ENCODE peak calls at places on chromosomes 12 and 14, in eight cellular contexts. One of them, this sample, is unnamed. For H3K9me3, the result is how much of the 10 kb centered on the place peaks cover.

GRCh38 chr14:101076451-101077220 is 173.1 kb upstream of the RTL1 start:
- DNase-seq in CD4-positive, alpha-beta T cell: no peak
- DNase-seq in A549: no peak
- DNase-seq in neural progenitor cell: no peak
- DNase-seq in CD8-positive, alpha-beta memory T cell: no peak
- DNase-seq in tibial artery: no peak
- DNase-seq in CD4-positive, alpha-beta memory T cell: no peak
- DNase-seq in right atrium auricular region: peak
- DNase-seq in this sample: no peak

GRCh38 chr12:63276537-63277365 is 125.8 kb upstream of the AVPR1A start:
- DNase-seq in neural progenitor cell: peak
- DNase-seq in A549: no peak
- DNase-seq in tibial artery: no peak
- DNase-seq in CD4-positive, alpha-beta memory T cell: no peak
- DNase-seq in CD8-positive, alpha-beta memory T cell: no peak
- DNase-seq in CD4-positive, alpha-beta T cell: no peak
- DNase-seq in right atrium auricular region: no peak
- DNase-seq in this sample: no peak

GRCh38 chr12:3453947-3454675 is 36.9 kb upstream of the PRMT8 start:
- DNase-seq in right atrium auricular region: no peak
- DNase-seq in CD4-positive, alpha-beta T cell: no peak
- DNase-seq in CD4-positive, alpha-beta memory T cell: no peak
- DNase-seq in tibial artery: peak
- DNase-seq in A549: peak
- DNase-seq in neural progenitor cell: peak
- DNase-seq in CD8-positive, alpha-beta memory T cell: no peak
- DNase-seq in this sample: no peak

GRCh38 chr14:64673748-64674147 is 30.5 kb upstream of the PLEKHG3 start:
- DNase-seq in A549: no peak
- DNase-seq in CD4-positive, alpha-beta T cell: peak
- DNase-seq in right atrium auricular region: no peak
- DNase-seq in CD8-positive, alpha-beta memory T cell: peak
- DNase-seq in neural progenitor cell: no peak
- DNase-seq in CD4-positive, alpha-beta memory T cell: peak
- DNase-seq in tibial artery: no peak
- DNase-seq in this sample: peak

GRCh38 chr12:58067610-58068387 is 126.4 kb downstream of the ATP23 start:
- DNase-seq in CD8-positive, alpha-beta memory T cell: no peak
- DNase-seq in tibial artery: no peak
- DNase-seq in neural progenitor cell: no peak
- DNase-seq in A549: no peak
- DNase-seq in right atrium auricular region: no peak
- DNase-seq in CD4-positive, alpha-beta memory T cell: no peak
- DNase-seq in CD4-positive, alpha-beta T cell: no peak
- DNase-seq in this sample: no peak

GRCh38 chr12:64796205-64796845 is 28.1 kb upstream of the TBC1D30 start:
- DNase-seq in neural progenitor cell: peak
- DNase-seq in A549: peak
- DNase-seq in CD8-positive, alpha-beta memory T cell: peak
- DNase-seq in CD4-positive, alpha-beta memory T cell: peak
- DNase-seq in tibial artery: no peak
- DNase-seq in right atrium auricular region: no peak
- DNase-seq in CD4-positive, alpha-beta T cell: peak
- DNase-seq in this sample: peak

GRCh38 chr14:102777711-102778615 is 714 bp downstream of the TRAF3 start:
- DNase-seq in CD4-positive, alpha-beta T cell: no peak
- DNase-seq in neural progenitor cell: peak
- DNase-seq in tibial artery: no peak
- DNase-seq in CD4-positive, alpha-beta memory T cell: peak
- DNase-seq in CD8-positive, alpha-beta memory T cell: peak
- DNase-seq in A549: no peak
- DNase-seq in right atrium auricular region: no peak
- DNase-seq in this sample: peak

GRCh38 chr14:68040633-68041369 is 221.2 kb downstream of the RAD51B start:
- DNase-seq in CD8-positive, alpha-beta memory T cell: no peak
- DNase-seq in tibial artery: no peak
- DNase-seq in CD4-positive, alpha-beta memory T cell: no peak
- DNase-seq in right atrium auricular region: no peak
- DNase-seq in A549: no peak
- DNase-seq in CD4-positive, alpha-beta T cell: no peak
- DNase-seq in neural progenitor cell: no peak
- DNase-seq in this sample: no peak

GRCh38 chr14:93772263-93772662 is 16.0 kb downstream of the PRIMA1 start:
- DNase-seq in CD4-positive, alpha-beta memory T cell: no peak
- DNase-seq in neural progenitor cell: no peak
- DNase-seq in A549: no peak
- DNase-seq in tibial artery: peak
- DNase-seq in right atrium auricular region: no peak
- DNase-seq in CD8-positive, alpha-beta memory T cell: no peak
- DNase-seq in CD4-positive, alpha-beta T cell: no peak
- DNase-seq in this sample: no peak

GRCh38 chr12:76069339-76069738 is 15.1 kb downstream of the NAP1L1 start:
- DNase-seq in right atrium auricular region: no peak
- DNase-seq in CD8-positive, alpha-beta memory T cell: no peak
- DNase-seq in CD4-positive, alpha-beta memory T cell: no peak
- DNase-seq in tibial artery: no peak
- DNase-seq in CD4-positive, alpha-beta T cell: no peak
- DNase-seq in neural progenitor cell: no peak
- DNase-seq in A549: no peak
- DNase-seq in this sample: no peak

GRCh38 chr14:53620325-53620716 is 336.3 kb downstream of the BMP4 start:
- DNase-seq in A549: no peak
- DNase-seq in CD4-positive, alpha-beta T cell: no peak
- DNase-seq in neural progenitor cell: no peak
- DNase-seq in CD4-positive, alpha-beta memory T cell: no peak
- DNase-seq in tibial artery: no peak
- DNase-seq in CD8-positive, alpha-beta memory T cell: no peak
- DNase-seq in right atrium auricular region: no peak
- DNase-seq in this sample: no peak

GRCh38 chr12:10205251-10205807 is 7.3 kb upstream of the GABARAPL1 start:
- DNase-seq in neural progenitor cell: no peak
- DNase-seq in A549: no peak
- DNase-seq in CD4-positive, alpha-beta T cell: no peak
- DNase-seq in right atrium auricular region: no peak
- DNase-seq in tibial artery: no peak
- DNase-seq in CD4-positive, alpha-beta memory T cell: no peak
- DNase-seq in CD8-positive, alpha-beta memory T cell: no peak
- DNase-seq in this sample: no peak

GRCh38 chr14:51293149-51293925 is 53.3 kb downstream of the TMX1 start:
- DNase-seq in tibial artery: no peak
- DNase-seq in CD8-positive, alpha-beta memory T cell: no peak
- DNase-seq in A549: no peak
- DNase-seq in CD4-positive, alpha-beta T cell: no peak
- DNase-seq in right atrium auricular region: peak
- DNase-seq in neural progenitor cell: no peak
- DNase-seq in CD4-positive, alpha-beta memory T cell: no peak
- DNase-seq in this sample: no peak

DNA sequence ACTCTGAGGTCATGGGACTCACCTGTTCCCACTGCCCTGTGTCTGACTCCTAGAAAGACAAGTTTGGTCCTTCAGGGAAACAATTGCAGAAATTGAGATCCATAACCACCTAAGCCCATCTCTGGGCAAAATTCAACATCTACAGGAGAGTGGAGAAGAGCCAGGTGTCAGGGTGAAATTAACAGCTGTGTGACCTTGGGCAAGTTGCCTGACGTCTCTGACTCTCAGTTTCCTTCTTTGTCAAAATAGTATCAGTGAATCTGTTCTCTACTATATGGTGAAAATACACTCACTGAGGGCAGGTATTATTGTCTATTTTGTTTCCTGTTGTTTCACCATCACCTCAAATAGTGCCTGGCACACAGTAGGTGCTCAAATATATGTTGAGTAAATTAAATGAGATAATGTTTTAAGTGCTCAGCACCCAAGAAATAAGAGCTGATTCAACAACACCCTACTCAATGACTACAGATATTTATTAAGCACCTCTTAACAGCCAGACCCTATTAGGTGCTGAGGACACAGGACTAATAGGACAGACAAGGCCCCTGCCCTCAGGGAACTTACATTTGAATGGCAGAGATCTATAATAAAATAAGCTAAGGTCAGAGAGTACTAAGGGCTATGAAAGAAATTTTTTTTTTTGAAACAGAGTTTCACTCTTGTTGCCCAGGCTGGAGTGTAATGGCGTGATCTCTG is 14.2 kb upstream of the IFT81 start:
- DNase-seq in A549: no peak
- DNase-seq in CD4-positive, alpha-beta T cell: no peak
- DNase-seq in tibial artery: no peak
- DNase-seq in right atrium auricular region: no peak
- DNase-seq in CD4-positive, alpha-beta memory T cell: no peak
- DNase-seq in CD8-positive, alpha-beta memory T cell: no peak
- DNase-seq in neural progenitor cell: no peak
- DNase-seq in this sample: no peak
- H3K9me3 ChIP-seq in A549: under half
- H3K9me3 ChIP-seq in CD4-positive, alpha-beta T cell: under half
- H3K9me3 ChIP-seq in tibial artery: under half
- H3K9me3 ChIP-seq in right atrium auricular region: under half
- H3K9me3 ChIP-seq in CD4-positive, alpha-beta memory T cell: under half
- H3K9me3 ChIP-seq in CD8-positive, alpha-beta memory T cell: under half
- H3K9me3 ChIP-seq in neural progenitor cell: under half
- H3K9me3 ChIP-seq in this sample: under half

GRCh38 chr14:40467969-40468368 is 1035.7 kb upstream of the FBXO33 start:
- DNase-seq in CD8-positive, alpha-beta memory T cell: no peak
- DNase-seq in neural progenitor cell: no peak
- DNase-seq in A549: no peak
- DNase-seq in CD4-positive, alpha-beta memory T cell: no peak
- DNase-seq in right atrium auricular region: no peak
- DNase-seq in CD4-positive, alpha-beta T cell: no peak
- DNase-seq in tibial artery: no peak
- DNase-seq in this sample: no peak
- H3K9me3 ChIP-seq in CD8-positive, alpha-beta memory T cell: under half
- H3K9me3 ChIP-seq in neural progenitor cell: under half
- H3K9me3 ChIP-seq in A549: under half
- H3K9me3 ChIP-seq in CD4-positive, alpha-beta memory T cell: under half
- H3K9me3 ChIP-seq in right atrium auricular region: under half
- H3K9me3 ChIP-seq in CD4-positive, alpha-beta T cell: under half
- H3K9me3 ChIP-seq in tibial artery: under half
- H3K9me3 ChIP-seq in this sample: under half

GRCh38 chr14:20008156-20008555 is 6.2 kb downstream of the OR4Q2 start:
- DNase-seq in A549: no peak
- DNase-seq in right atrium auricular region: no peak
- DNase-seq in neural progenitor cell: no peak
- DNase-seq in CD4-positive, alpha-beta T cell: no peak
- DNase-seq in CD8-positive, alpha-beta memory T cell: no peak
- DNase-seq in tibial artery: no peak
- DNase-seq in CD4-positive, alpha-beta memory T cell: no peak
- DNase-seq in this sample: no peak
- H3K9me3 ChIP-seq in A549: under half
- H3K9me3 ChIP-seq in right atrium auricular region: under half
- H3K9me3 ChIP-seq in neural progenitor cell: half or more
- H3K9me3 ChIP-seq in CD4-positive, alpha-beta T cell: under half
- H3K9me3 ChIP-seq in CD8-positive, alpha-beta memory T cell: under half
- H3K9me3 ChIP-seq in tibial artery: under half
- H3K9me3 ChIP-seq in CD4-positive, alpha-beta memory T cell: under half
- H3K9me3 ChIP-seq in this sample: under half

GRCh38 chr14:82070040-82070439 is 536.4 kb upstream of the SEL1L start:
- DNase-seq in CD4-positive, alpha-beta memory T cell: no peak
- DNase-seq in CD4-positive, alpha-beta T cell: no peak
- DNase-seq in A549: no peak
- DNase-seq in tibial artery: no peak
- DNase-seq in neural progenitor cell: no peak
- DNase-seq in CD8-positive, alpha-beta memory T cell: no peak
- DNase-seq in right atrium auricular region: no peak
- DNase-seq in this sample: no peak

GRCh38 chr14:82075566-82075965 is 541.9 kb upstream of the SEL1L start:
- DNase-seq in CD4-positive, alpha-beta T cell: no peak
- DNase-seq in A549: no peak
- DNase-seq in CD4-positive, alpha-beta memory T cell: no peak
- DNase-seq in neural progenitor cell: peak
- DNase-seq in right atrium auricular region: no peak
- DNase-seq in tibial artery: no peak
- DNase-seq in CD8-positive, alpha-beta memory T cell: no peak
- DNase-seq in this sample: no peak

GRCh38 chr14:82067221-82067620 is 533.6 kb upstream of the SEL1L start:
- DNase-seq in A549: no peak
- DNase-seq in neural progenitor cell: peak
- DNase-seq in CD8-positive, alpha-beta memory T cell: no peak
- DNase-seq in right atrium auricular region: no peak
- DNase-seq in CD4-positive, alpha-beta T cell: no peak
- DNase-seq in CD4-positive, alpha-beta memory T cell: no peak
- DNase-seq in tibial artery: no peak
- DNase-seq in this sample: no peak

DNA sequence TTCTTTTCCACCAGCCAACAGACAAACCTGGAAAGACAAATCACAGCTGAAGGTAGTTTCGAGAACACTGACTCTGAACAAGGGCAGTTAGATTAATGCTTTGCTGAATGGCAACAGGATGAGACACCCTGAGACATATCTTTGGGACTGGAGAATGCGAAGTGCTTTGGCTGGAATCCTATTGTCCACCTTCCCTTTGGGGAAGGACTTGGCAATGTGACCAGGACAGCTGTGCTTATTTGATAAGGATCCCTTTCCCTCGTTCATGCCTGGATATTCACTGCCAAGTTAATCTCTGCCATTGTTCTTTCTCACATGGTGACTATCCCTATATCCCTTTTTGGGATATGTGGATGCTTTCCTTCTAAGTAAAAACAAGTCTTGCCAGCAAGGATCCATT is 537.1 kb upstream of the SEL1L start:
- DNase-seq in CD4-positive, alpha-beta memory T cell: no peak
- DNase-seq in right atrium auricular region: no peak
- DNase-seq in CD8-positive, alpha-beta memory T cell: no peak
- DNase-seq in tibial artery: no peak
- DNase-seq in neural progenitor cell: no peak
- DNase-seq in CD4-positive, alpha-beta T cell: no peak
- DNase-seq in A549: no peak
- DNase-seq in this sample: no peak
- H3K9me3 ChIP-seq in CD4-positive, alpha-beta memory T cell: under half
- H3K9me3 ChIP-seq in right atrium auricular region: under half
- H3K9me3 ChIP-seq in CD8-positive, alpha-beta memory T cell: under half
- H3K9me3 ChIP-seq in tibial artery: under half
- H3K9me3 ChIP-seq in neural progenitor cell: under half
- H3K9me3 ChIP-seq in CD4-positive, alpha-beta T cell: under half
- H3K9me3 ChIP-seq in A549: under half
- H3K9me3 ChIP-seq in this sample: under half

DNA sequence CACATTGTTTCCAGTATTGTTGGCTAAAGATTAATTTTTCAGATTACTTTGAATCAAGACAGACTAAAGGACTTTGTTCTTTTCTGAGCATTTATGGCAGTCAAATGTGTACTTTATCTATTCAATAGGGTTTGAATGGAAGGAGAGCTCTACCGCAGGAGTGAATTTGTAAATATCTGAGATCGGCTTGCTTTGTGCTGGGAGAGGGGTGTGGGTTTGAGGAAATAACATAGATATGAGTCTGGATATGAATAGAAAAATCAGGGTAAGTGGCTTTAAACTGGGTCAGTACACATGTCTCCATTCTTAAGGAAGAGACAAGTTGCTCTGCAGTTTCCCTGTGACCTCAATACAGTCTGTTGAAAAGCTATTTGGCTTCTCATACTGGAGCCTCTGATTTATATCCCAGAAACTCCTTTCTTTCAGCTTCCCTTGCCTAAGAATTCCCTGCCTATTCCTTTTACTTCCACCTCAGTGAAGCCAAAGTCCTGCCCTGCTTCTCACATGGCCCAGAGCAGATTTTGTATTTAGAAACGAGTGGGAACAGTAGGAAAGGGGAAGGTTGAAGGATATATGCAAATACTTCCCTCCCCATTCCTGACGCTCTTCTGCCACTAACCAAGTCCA is 153.5 kb upstream of the ATF7IP start:
- DNase-seq in CD4-positive, alpha-beta memory T cell: no peak
- DNase-seq in tibial artery: no peak
- DNase-seq in CD4-positive, alpha-beta T cell: no peak
- DNase-seq in CD8-positive, alpha-beta memory T cell: no peak
- DNase-seq in A549: no peak
- DNase-seq in neural progenitor cell: peak
- DNase-seq in right atrium auricular region: no peak
- DNase-seq in this sample: no peak
- H3K9me3 ChIP-seq in CD4-positive, alpha-beta memory T cell: under half
- H3K9me3 ChIP-seq in tibial artery: under half
- H3K9me3 ChIP-seq in CD4-positive, alpha-beta T cell: under half
- H3K9me3 ChIP-seq in CD8-positive, alpha-beta memory T cell: under half
- H3K9me3 ChIP-seq in A549: under half
- H3K9me3 ChIP-seq in neural progenitor cell: under half
- H3K9me3 ChIP-seq in right atrium auricular region: under half
- H3K9me3 ChIP-seq in this sample: under half

This sample was measured in T-helper 17 cell.